ENCODE peak calls at places on chromosomes 1 and 21, in four cellular contexts. F is K562, U is GM12878, M is HepG2. P is an unnamed sample.

GRCh38 chr1:235136111-235136510 is 7.5 kb upstream of the TOMM20 start:
- DNase-seq in F (no peak), U (no peak), M (no peak), P (peak; percentile 11)

GRCh38 chr1:46186076-46186475 is 9.8 kb upstream of the P3R3URF start:
- DNase-seq in M (no peak), U (no peak), F (no peak), P (no peak)

GRCh38 chr21:29245104-29245643 is 53.5 kb upstream of the BACH1 start:
- DNase-seq in U (no peak), M (no peak), F (no peak), P (no peak)

GRCh38 chr1:183580281-183580682 is 10.0 kb downstream of the NCF2 start:
- DNase-seq in M (no peak), F (peak; percentile 48), U (no peak), P (peak; percentile 23)

GRCh38 chr1:93662481-93663190 is 19.0 kb downstream of the BCAR3 start:
- DNase-seq in M (no peak), F (no peak), U (no peak), P (no peak)

GRCh38 chr1:109091196-109092193 is 931 bp downstream of the TMEM167B start:
- DNase-seq in U (no peak), M (peak; percentile 36), F (peak; percentile 78), P (no peak)

GRCh38 chr1:160078392-160079195 is 2.7 kb upstream of the KCNJ9 start:
- DNase-seq in F (peak; percentile 67), U (no peak), M (peak; percentile 61), P (peak; percentile 90)

GRCh38 chr21:42012763-42013329 is 2.7 kb upstream of the ZBTB21 start:
- DNase-seq in M (no peak), U (no peak), F (no peak), P (no peak)

GRCh38 chr1:83583351-83584014 is 415.4 kb downstream of the TTLL7 start:
- DNase-seq in F (no peak), M (no peak), U (no peak), P (no peak)

GRCh38 chr1:228374711-228375577 is 31.7 kb downstream of the TRIM11 start:
- DNase-seq in F (no peak), U (no peak), M (no peak), P (no peak)

GRCh38 chr1:15736035-15736665 is at the start of gene SLC25A34:
- DNase-seq in U (no peak), F (no peak), M (peak; percentile 42), P (no peak)

GRCh38 chr1:17422461-17422860 is 17.0 kb downstream of the RCC2 start:
- DNase-seq in F (no peak), M (no peak), U (no peak), P (no peak)

GRCh38 chr1:202192770-202193613 is 607 bp upstream of the LGR6 start:
- DNase-seq in F (peak; percentile 81), M (peak; percentile 43), U (no peak), P (no peak)

GRCh38 chr1:245798367-245798747 is 643.6 kb downstream of the KIF26B start:
- DNase-seq in M (no peak), U (no peak), F (no peak), P (no peak)

GRCh38 chr21:42513151-42513984 is at the start of gene SLC37A1:
- DNase-seq in U (no peak), F (no peak), M (no peak), P (peak; percentile 78)

GRCh38 chr21:41612674-41613250 is 104.8 kb upstream of the TMPRSS2 start:
- DNase-seq in M (peak; percentile 15), F (peak; percentile 52), U (no peak), P (no peak)

GRCh38 chr1:227899141-227899819 is 48.5 kb downstream of the WNT9A start:
- DNase-seq in U (no peak), M (no peak), F (no peak), P (no peak)

GRCh38 chr1:162635418-162635817 is 3.2 kb downstream of the DDR2 start:
- DNase-seq in U (no peak), F (no peak), M (peak; percentile 20), P (no peak)

GRCh38 chr1:31444725-31445448 is 31.9 kb downstream of the SERINC2 start:
- DNase-seq in M (peak; percentile 97), U (no peak), F (peak; percentile 25), P (no peak)

GRCh38 chr1:7341145-7341900 is 429.8 kb upstream of the VAMP3 start:
- DNase-seq in F (no peak), U (no peak), M (no peak), P (no peak)

GRCh38 chr21:45877821-45878469 is 103.6 kb upstream of the COL6A1 start:
- DNase-seq in F (no peak), U (no peak), M (no peak), P (no peak)

GRCh38 chr1:3370856-3371703 is 83.4 kb upstream of the ARHGEF16 start:
- DNase-seq in F (no peak), U (no peak), M (no peak), P (no peak)
- H3K4me3 ChIP-seq in F (no peak overlapping the region), U (no peak overlapping the region), M (no peak overlapping the region), P (no peak overlapping the region)

GRCh38 chr21:35738342-35738961 is 321.9 kb downstream of the SETD4 start:
- DNase-seq in M (no peak), U (no peak), F (no peak), P (no peak)
- TF ChIP-seq ATF2 in M (no peak), U (no peak), F (no peak), P (no peak)

GRCh38 chr1:5878938-5879337 is 113.3 kb downstream of the NPHP4 start:
- DNase-seq in F (no peak), M (no peak), U (no peak), P (no peak)
- TF ChIP-seq CREB1 in F (no peak), M (no peak), U (no peak), P (no peak)

DNA sequence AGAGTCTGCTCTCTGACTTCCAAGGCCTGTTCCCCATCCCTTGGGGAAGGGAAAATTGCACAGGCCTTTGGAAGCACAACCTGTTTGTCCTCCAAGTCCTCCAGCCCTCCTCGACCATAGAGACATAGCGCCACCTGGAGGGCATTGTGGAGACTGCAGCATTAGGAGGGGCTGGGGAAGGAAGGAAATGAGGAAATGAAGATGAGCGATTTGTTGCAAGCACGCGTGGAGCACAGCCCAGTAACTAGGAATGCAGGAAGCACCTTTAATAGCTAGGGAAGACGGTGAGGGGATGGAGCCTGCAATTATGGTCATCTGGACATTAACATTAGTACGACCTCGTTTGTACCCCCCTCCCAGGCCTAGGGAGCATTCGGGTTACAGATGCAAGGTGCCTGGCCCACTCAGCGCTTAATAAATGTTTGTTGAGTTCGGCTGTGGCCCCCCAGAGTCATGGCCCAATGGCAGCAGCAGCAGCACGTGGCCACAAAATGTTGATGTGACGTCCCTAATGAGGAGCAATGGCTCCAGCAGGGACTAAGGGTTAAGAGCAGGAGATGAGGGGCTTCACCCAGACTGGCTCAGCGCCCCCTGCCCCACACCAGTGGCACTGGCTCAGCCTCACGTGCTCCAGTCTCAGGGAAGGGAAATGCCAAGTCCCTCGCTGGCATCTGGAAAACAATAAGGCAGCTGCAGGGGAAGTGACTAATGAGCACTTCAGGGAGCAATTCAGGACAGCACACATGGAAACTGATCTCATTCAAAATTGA is 8.0 kb upstream of the CAMK2N1 start:
- DNase-seq in U (peak; percentile 51), F (peak; percentile 88), M (peak; percentile 79), P (peak; percentile 97)
- H3K4me3 ChIP-seq in U (no peak overlapping the region), F (no peak overlapping the region), M (peak overlapping the region; percentile 49), P (peak overlapping the region; percentile 20)

GRCh38 chr1:243483084-243483845 is 227.4 kb downstream of the SDCCAG8 start:
- DNase-seq in U (no peak), M (no peak), F (no peak), P (peak; percentile 69)
- TF ChIP-seq ATF2 in U (no peak), M (no peak), F (no peak), P (no peak)